ENCODE peak calls at places on chromosomes 12 and 14, in four cellular contexts. Y, X, T and G are unnamed samples.

GRCh38 chr14:78345346-78345745 is 175.2 kb downstream of the NRXN3 start:
- DNase-seq in Y (no peak), X (no peak), T (no peak), G (no peak)

GRCh38 chr14:31505411-31505810 is 17.6 kb upstream of the GPR33 start:
- DNase-seq in Y (no peak), X (no peak), T (peak; percentile 47), G (no peak)

GRCh38 chr12:49413796-49414195 is 46.5 kb downstream of the SPATS2 start:
- DNase-seq in Y (no peak), X (no peak), T (no peak), G (no peak)

GRCh38 chr14:62947291-62947690 is 98.0 kb downstream of the KCNH5 start:
- DNase-seq in Y (no peak), X (no peak), T (no peak), G (no peak)

GRCh38 chr14:60904381-60904780 is 76.5 kb downstream of the TRMT5 start:
- DNase-seq in Y (no peak), X (no peak), T (no peak), G (no peak)

GRCh38 chr12:96383991-96384390 is 16.2 kb downstream of the CDK17 start:
- DNase-seq in Y (no peak), X (no peak), T (peak; percentile 71), G (no peak)

GRCh38 chr12:96094201-96094600 is 58.8 kb upstream of the LTA4H start:
- DNase-seq in Y (no peak), X (no peak), T (peak; percentile 28), G (no peak)

GRCh38 chr14:104341532-104342434 is 203.4 kb downstream of the KIF26A start:
- DNase-seq in Y (no peak), X (no peak), T (no peak), G (no peak)

GRCh38 chr14:60245316-60246177 is 3.5 kb upstream of the PPM1A start:
- DNase-seq in Y (no peak), X (no peak), T (no peak), G (no peak)

GRCh38 chr12:936377-937345 is 12.8 kb downstream of the RAD52 start:
- DNase-seq in Y (no peak), X (no peak), T (no peak), G (no peak)

GRCh38 chr12:72030272-72030671 is 91.6 kb downstream of the TPH2 start:
- DNase-seq in Y (no peak), X (no peak), T (peak; percentile 20), G (no peak)

GRCh38 chr14:103188691-103189480 is 65.6 kb downstream of the TNFAIP2 start:
- DNase-seq in Y (no peak), X (peak; percentile 36), T (no peak), G (no peak)

GRCh38 chr14:79549515-79549914 is 661.8 kb downstream of the DIO2 start:
- DNase-seq in Y (no peak), X (no peak), T (peak; percentile 57), G (no peak)

GRCh38 chr14:22875748-22876319 is 4.3 kb downstream of the LRP10 start:
- DNase-seq in Y (no peak), X (no peak), T (no peak), G (no peak)

GRCh38 chr12:107607464-107608392 is 77.9 kb upstream of the PWP1 start:
- DNase-seq in Y (peak; percentile 69), X (peak; percentile 77), T (peak; percentile 73), G (peak; percentile 74)

GRCh38 chr14:106417224-106418049 is 891.1 kb downstream of the TMEM121 start:
- DNase-seq in Y (peak; percentile 67), X (peak; percentile 25), T (no peak), G (no peak)

GRCh38 chr14:100608586-100609330 is 21.5 kb upstream of the BEGAIN start:
- DNase-seq in Y (no peak), X (no peak), T (no peak), G (no peak)

GRCh38 chr14:100396266-100396795 is 73.2 kb downstream of the SLC25A47 start:
- DNase-seq in Y (no peak), X (no peak), T (no peak), G (no peak)

GRCh38 chr14:85620937-85621336 is 91.0 kb downstream of the FLRT2 start:
- DNase-seq in Y (no peak), X (no peak), T (no peak), G (no peak)

GRCh38 chr12:45834809-45835208 is 105.3 kb downstream of the ARID2 start:
- DNase-seq in Y (no peak), X (no peak), T (no peak), G (no peak)

GRCh38 chr12:122964439-122965257 is 1.6 kb downstream of the ABCB9 start:
- DNase-seq in Y (no peak), X (no peak), T (no peak), G (no peak)

GRCh38 chr12:122966743-122967058 is 438 bp upstream of the ABCB9 start:
- DNase-seq in Y (no peak), X (no peak), T (no peak), G (no peak)

GRCh38 chr12:122965851-122966742 is at the start of gene ABCB9:
- DNase-seq in Y (peak; percentile 88), X (peak; percentile 94), T (peak; percentile 86), G (peak; percentile 89)

GRCh38 chr12:122963928-122964240 is 2.4 kb downstream of the ABCB9 start:
- DNase-seq in Y (no peak), X (peak; percentile 53), T (peak; percentile 24), G (no peak)

DNA sequence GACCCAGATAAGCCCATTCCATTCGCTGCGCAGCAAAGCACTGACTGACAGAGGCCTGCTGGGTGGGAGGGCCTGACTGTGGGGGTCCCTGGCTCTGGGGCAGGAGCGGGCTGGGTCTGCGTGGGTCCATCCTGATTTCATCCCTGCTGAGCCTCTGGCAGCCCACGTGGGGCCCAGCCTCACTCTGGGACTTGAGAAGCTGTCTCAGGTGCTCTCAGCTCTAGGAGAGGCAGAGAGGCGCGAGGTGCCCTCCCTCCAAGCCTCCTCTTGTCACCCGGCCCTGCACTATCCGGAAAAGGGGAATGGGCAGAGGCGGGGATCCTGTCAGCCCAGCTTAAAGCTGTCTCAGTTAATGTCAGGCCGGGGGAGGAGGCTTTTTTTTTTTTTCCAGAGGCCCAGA is 907 bp downstream of the ABCB9 start:
- DNase-seq in Y (no peak), X (no peak), T (no peak), G (no peak)
- H3K4me3 ChIP-seq in Y (peak overlapping the region; percentile 70), X (peak overlapping the region; percentile 76), T (peak overlapping the region; percentile 80), G (peak overlapping the region; percentile 51)

GRCh38 chr12:12520278-12520677 is 42.4 kb downstream of the DUSP16 start:
- DNase-seq in Y (no peak), X (no peak), T (no peak), G (no peak)

GRCh38 chr12:12519599-12519998 is 43.1 kb downstream of the DUSP16 start:
- DNase-seq in Y (no peak), X (no peak), T (no peak), G (no peak)

GRCh38 chr12:12521044-12521485 is 41.6 kb downstream of the DUSP16 start:
- DNase-seq in Y (no peak), X (no peak), T (no peak), G (no peak)

GRCh38 chr12:12518919-12519318 is 43.7 kb downstream of the DUSP16 start:
- DNase-seq in Y (no peak), X (no peak), T (no peak), G (no peak)

GRCh38 chr12:12518464-12518845 is 44.2 kb downstream of the DUSP16 start:
- DNase-seq in Y (no peak), X (no peak), T (no peak), G (no peak)
- H3K4me3 ChIP-seq in Y (no peak overlapping the region), X (no peak overlapping the region), T (no peak overlapping the region), G (no peak overlapping the region)

GRCh38 chr12:20369164-20370000 is 1.0 kb downstream of the PDE3A start:
- DNase-seq in Y (no peak), X (peak; percentile 89), T (peak; percentile 73), G (peak; percentile 86)

GRCh38 chr12:20370001-20370381 is 1.7 kb downstream of the PDE3A start:
- DNase-seq in Y (no peak), X (peak; percentile 38), T (peak; percentile 32), G (peak; percentile 66)

GRCh38 chr12:20372326-20373097 is 4.2 kb downstream of the PDE3A start:
- DNase-seq in Y (no peak), X (no peak), T (no peak), G (no peak)

GRCh38 chr12:20368653-20369163 is 371 bp downstream of the PDE3A start:
- DNase-seq in Y (no peak), X (peak; percentile 27), T (peak; percentile 68), G (no peak)

GRCh38 chr12:20370841-20371240 is 2.5 kb downstream of the PDE3A start:
- DNase-seq in Y (no peak), X (no peak), T (no peak), G (no peak)
- H3K4me3 ChIP-seq in Y (no peak overlapping the region), X (peak overlapping the region; percentile 82), T (peak overlapping the region; percentile 77), G (peak overlapping the region; percentile 76)

DNA sequence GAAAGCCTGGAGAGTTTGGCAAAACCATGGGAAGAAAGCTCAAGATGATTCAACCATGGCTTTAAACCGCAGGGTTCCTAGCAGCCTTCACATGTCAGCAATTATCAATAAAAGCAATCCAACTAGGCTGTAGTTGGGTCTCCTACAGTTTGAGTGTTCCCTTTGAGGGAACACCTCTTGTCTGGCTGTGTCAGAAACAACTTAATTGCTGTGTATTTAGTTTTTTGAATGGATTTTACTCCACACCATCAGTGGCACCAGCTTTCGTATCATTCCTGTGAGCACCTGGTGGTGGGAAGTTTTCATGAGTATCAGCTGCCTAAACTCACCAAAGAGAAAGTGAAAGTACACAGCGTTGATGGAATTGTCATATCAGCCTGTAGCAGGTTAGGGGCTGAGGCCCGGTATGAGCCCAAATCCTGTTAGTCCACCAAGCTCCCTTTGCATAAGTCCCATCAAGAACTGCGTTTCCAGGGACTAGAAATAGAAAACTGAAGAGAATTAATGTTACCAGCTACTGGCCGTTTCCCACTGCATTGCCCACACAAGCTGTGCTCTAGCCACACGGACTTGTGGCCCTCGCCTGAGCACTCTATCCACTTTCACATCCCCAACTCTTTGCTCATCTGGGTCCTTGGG is 10.9 kb upstream of the IL26 start:
- DNase-seq in Y (peak; percentile 61), X (no peak), T (no peak), G (no peak)
- H3K4me3 ChIP-seq in Y (peak overlapping the region; percentile 45), X (peak overlapping the region; percentile 55), T (no peak overlapping the region), G (peak overlapping the region; percentile 38)

DNA sequence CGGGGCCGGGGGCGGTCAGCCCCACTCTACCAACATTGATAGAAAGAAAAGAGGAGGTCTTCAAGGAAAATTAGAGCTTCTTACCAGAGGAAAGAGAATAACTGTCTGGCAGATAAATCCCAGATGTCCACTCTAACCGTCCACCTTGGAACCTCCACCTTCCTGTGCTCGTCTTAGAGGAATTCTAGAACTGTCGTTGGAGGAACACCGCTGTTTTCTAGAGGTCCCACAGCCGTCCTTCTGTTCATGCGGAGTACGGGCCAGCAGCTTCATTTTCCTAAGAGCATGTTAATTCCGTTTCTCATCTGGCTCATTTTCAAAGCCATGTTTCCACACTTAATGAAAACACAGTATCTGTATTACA is 107.9 kb upstream of the ESRRB start:
- DNase-seq in Y (no peak), X (no peak), T (no peak), G (no peak)
- H3K4me3 ChIP-seq in Y (no peak overlapping the region), X (peak overlapping the region; percentile 64), T (peak overlapping the region; percentile 40), G (peak overlapping the region; percentile 52)

DNA sequence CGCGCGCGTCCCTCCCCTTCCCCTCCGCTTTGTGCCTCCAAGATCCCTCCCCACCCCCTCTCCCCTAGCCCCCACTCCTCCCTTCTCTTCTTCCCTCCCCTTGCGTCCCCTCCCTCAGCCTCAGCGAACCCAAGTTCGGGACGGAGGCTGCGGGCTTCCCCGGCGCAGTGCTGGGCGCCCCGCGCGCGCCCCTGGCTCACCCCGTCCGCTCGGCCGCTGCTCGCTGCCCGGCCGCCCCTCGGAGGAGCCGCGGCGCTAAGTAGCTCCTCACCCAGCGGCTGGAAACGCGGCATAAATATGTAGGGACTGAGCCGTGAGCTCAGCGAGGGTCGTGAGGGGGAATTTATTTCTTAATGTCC is at the start of gene NOS1:
- DNase-seq in Y (no peak), X (no peak), T (no peak), G (no peak)
- H3K4me3 ChIP-seq in Y (no peak within 1 kb of the TSS), X (peak within 1 kb of the TSS; percentile 56), T (no peak within 1 kb of the TSS), G (peak within 1 kb of the TSS; percentile 30)